ENCODE peak calls at places on chromosomes 1 and 21, in eight cellular contexts. N is adrenal gland, A is upper lobe of right lung, L is endothelial cell of umbilical vein, G is fibroblast of lung, Q is brain microvascular endothelial cell, U is stomach, S is left ventricle myocardium inferior. T is an unnamed sample. For H3K27me3 and H3K36me3, the result is how much of the 10 kb centered on the place peaks cover.

GRCh38 chr21:22288885-22289509 is 1290.8 kb downstream of the NCAM2 start:
- DNase-seq in N (no peak), A (no peak), L (no peak), G (no peak), Q (no peak), U (no peak), S (no peak), T (no peak)

GRCh38 chr1:2528016-2528415 is 1.6 kb upstream of the PANK4 start:
- DNase-seq in N (no peak), A (no peak), L (no peak), G (no peak), Q (no peak), U (peak), S (peak), T (no peak)

GRCh38 chr1:25544819-25545218 is 1.4 kb downstream of the LDLRAP1 start:
- DNase-seq in N (peak), A (peak), L (no peak), G (no peak), Q (no peak), U (peak), S (no peak), T (no peak)

GRCh38 chr21:35850029-35850428 is 210.3 kb downstream of the SETD4 start:
- DNase-seq in N (no peak), A (no peak), L (peak), G (peak), Q (peak), U (no peak), S (no peak), T (no peak)

GRCh38 chr1:202237052-202237451 is 43.5 kb downstream of the LGR6 start:
- DNase-seq in N (no peak), A (peak), L (peak), G (no peak), Q (peak), U (no peak), S (no peak), T (peak)

GRCh38 chr1:11431946-11432507 is 46.9 kb upstream of the DISP3 start:
- DNase-seq in N (no peak), A (no peak), L (no peak), G (no peak), Q (no peak), U (no peak), S (no peak), T (no peak)

GRCh38 chr1:19435181-19435580 is 50.2 kb downstream of the CAPZB start:
- DNase-seq in N (no peak), A (no peak), L (peak), G (peak), Q (no peak), U (no peak), S (no peak), T (no peak)

GRCh38 chr1:238485062-238485905 is 594.6 kb upstream of the ZP4 start:
- DNase-seq in N (no peak), A (no peak), L (no peak), G (peak), Q (peak), U (no peak), S (no peak), T (no peak)

GRCh38 chr1:9705337-9706098 is 54.0 kb downstream of the PIK3CD start:
- DNase-seq in N (no peak), A (no peak), L (no peak), G (peak), Q (no peak), U (no peak), S (no peak), T (no peak)

GRCh38 chr1:208177656-208178055 is 66.5 kb downstream of the PLXNA2 start:
- DNase-seq in N (no peak), A (no peak), L (no peak), G (peak), Q (no peak), U (peak), S (no peak), T (no peak)

GRCh38 chr1:9561429-9561828 is 22.2 kb downstream of the SLC25A33 start:
- DNase-seq in N (peak), A (no peak), L (peak), G (peak), Q (peak), U (no peak), S (no peak), T (peak)

GRCh38 chr21:45157932-45158331 is 83.6 kb downstream of the ADARB1 start:
- DNase-seq in N (no peak), A (peak), L (no peak), G (no peak), Q (no peak), U (no peak), S (no peak), T (no peak)

GRCh38 chr1:164635074-164635783 is 76.2 kb downstream of the PBX1 start:
- DNase-seq in N (no peak), A (no peak), L (no peak), G (no peak), Q (no peak), U (no peak), S (no peak), T (no peak)

GRCh38 chr1:15341634-15342375 is 67.9 kb upstream of the EFHD2 start:
- DNase-seq in N (no peak), A (no peak), L (peak), G (peak), Q (peak), U (no peak), S (no peak), T (no peak)

GRCh38 chr1:226751214-226751613 is 12.1 kb upstream of the ITPKB start:
- DNase-seq in N (no peak), A (no peak), L (no peak), G (no peak), Q (no peak), U (no peak), S (no peak), T (no peak)

GRCh38 chr1:13935336-13935735 is 235.3 kb downstream of the PRDM2 start:
- DNase-seq in N (no peak), A (no peak), L (no peak), G (no peak), Q (no peak), U (no peak), S (no peak), T (no peak)

GRCh38 chr1:117365350-117366280 is 1.6 kb upstream of the MAN1A2 start:
- DNase-seq in N (no peak), A (no peak), L (no peak), G (peak), Q (no peak), U (no peak), S (no peak), T (no peak)

GRCh38 chr1:86156571-86157455 is at the start of gene COL24A1:
- DNase-seq in N (peak), A (peak), L (peak), G (peak), Q (peak), U (no peak), S (peak), T (peak)

GRCh38 chr21:24903954-24904635 is 703.2 kb downstream of the MRPL39 start:
- DNase-seq in N (no peak), A (no peak), L (no peak), G (peak), Q (no peak), U (no peak), S (no peak), T (no peak)

GRCh38 chr1:180948846-180949615 is 36.3 kb downstream of the KIAA1614 start:
- DNase-seq in N (no peak), A (no peak), L (no peak), G (no peak), Q (no peak), U (no peak), S (no peak), T (no peak)

GRCh38 chr21:36867506-36867905 is 99.0 kb downstream of the HLCS start:
- DNase-seq in N (no peak), A (no peak), L (no peak), G (no peak), Q (no peak), U (no peak), S (no peak), T (no peak)

DNA sequence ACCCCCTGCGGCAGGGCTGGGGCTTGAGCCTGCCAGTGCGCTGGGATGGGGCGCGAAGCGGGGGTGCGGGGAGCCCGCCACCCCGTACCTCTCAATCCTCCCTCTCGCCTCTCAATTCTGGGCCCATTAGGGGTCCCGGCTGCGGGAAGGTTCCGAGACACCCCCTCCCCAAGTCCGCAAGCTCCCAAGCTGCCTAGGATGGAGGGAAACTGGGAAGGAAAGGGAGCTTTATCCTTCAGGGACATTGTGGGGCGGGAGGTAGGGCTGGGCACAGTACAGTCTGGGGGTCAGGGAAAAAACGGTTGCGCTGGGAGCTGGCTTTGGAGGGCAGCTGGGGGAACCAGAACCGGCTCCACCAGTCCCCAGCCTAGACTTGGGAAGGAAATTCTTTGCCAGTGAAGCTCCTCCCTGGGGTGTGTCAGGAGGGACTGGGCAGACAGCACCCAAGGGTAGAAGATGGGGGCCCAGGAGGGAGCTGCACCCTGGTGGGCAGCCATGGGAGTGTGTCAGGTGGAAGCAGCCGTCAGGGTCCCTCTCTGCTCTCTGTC is 904 bp downstream of the GJB3 start:
- DNase-seq in N (no peak), A (peak), L (no peak), G (no peak), Q (no peak), U (peak), S (no peak), T (no peak)
- TF ChIP-seq CTCF in N (no peak), A (no peak), L (no peak), G (no peak), Q (no peak), U (no peak), S (no peak), T (peak)

GRCh38 chr1:43981636-43982035 is 2.6 kb downstream of the B4GALT2 start:
- DNase-seq in N (no peak), A (no peak), L (no peak), G (no peak), Q (no peak), U (no peak), S (no peak), T (no peak)

GRCh38 chr1:43982241-43982640 is 3.2 kb downstream of the B4GALT2 start:
- DNase-seq in N (no peak), A (peak), L (no peak), G (no peak), Q (no peak), U (no peak), S (no peak), T (no peak)

GRCh38 chr1:43982798-43983197 is 3.8 kb downstream of the B4GALT2 start:
- DNase-seq in N (no peak), A (peak), L (no peak), G (no peak), Q (no peak), U (no peak), S (no peak), T (no peak)

GRCh38 chr1:43984855-43985254 is 5.8 kb downstream of the B4GALT2 start:
- DNase-seq in N (no peak), A (peak), L (no peak), G (no peak), Q (no peak), U (no peak), S (no peak), T (no peak)

GRCh38 chr1:43983253-43983904 is 4.4 kb downstream of the B4GALT2 start:
- DNase-seq in N (no peak), A (no peak), L (no peak), G (no peak), Q (no peak), U (no peak), S (no peak), T (no peak)
- H3K27me3 ChIP-seq in N (under half), A (under half), L (under half), G (under half), Q (under half), U (under half), S (under half), T (under half)

GRCh38 chr1:156546267-156546666 is 26.1 kb downstream of the IQGAP3 start:
- DNase-seq in N (no peak), A (no peak), L (no peak), G (no peak), Q (no peak), U (no peak), S (no peak), T (no peak)

GRCh38 chr1:156544592-156545102 is 27.7 kb downstream of the IQGAP3 start:
- DNase-seq in N (no peak), A (peak), L (no peak), G (no peak), Q (no peak), U (no peak), S (no peak), T (no peak)

GRCh38 chr1:156540955-156541354 is 31.4 kb downstream of the IQGAP3 start:
- DNase-seq in N (peak), A (peak), L (no peak), G (no peak), Q (no peak), U (no peak), S (no peak), T (no peak)

GRCh38 chr1:156539824-156540223 is 32.5 kb downstream of the IQGAP3 start:
- DNase-seq in N (no peak), A (no peak), L (no peak), G (no peak), Q (no peak), U (no peak), S (no peak), T (no peak)

DNA sequence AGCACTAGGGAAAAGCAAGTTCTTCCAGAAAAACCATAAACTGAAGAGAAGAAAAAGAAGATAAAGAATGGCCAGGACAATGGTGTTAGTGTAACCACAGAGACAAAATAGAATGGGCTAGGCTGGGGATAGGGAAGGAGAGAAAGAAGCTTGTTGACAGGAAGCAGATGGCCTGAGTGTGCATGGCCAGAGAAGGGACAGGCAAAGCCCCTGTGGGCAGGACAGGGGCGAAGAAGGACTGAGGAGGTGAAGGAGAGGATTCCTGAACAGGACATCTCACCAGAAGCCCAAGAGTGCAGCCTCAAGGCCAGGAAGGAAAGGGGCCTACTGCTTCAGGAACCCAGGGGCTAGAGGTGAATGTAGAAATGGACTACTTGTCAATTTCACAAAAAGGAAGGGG is 29.3 kb downstream of the IQGAP3 start:
- DNase-seq in N (no peak), A (peak), L (peak), G (no peak), Q (no peak), U (no peak), S (no peak), T (no peak)
- H3K36me3 ChIP-seq in N (under half), A (under half), L (under half), G (under half), Q (under half), U (under half), S (under half), T (half or more)

GRCh38 chr1:231590453-231591198 is 36.0 kb upstream of the DISC1 start:
- DNase-seq in N (peak), A (no peak), L (peak), G (peak), Q (peak), U (peak), S (peak), T (peak)
- TF ChIP-seq CTCF in N (peak), A (peak), L (peak), G (peak), Q (peak), U (peak), S (peak), T (peak)

DNA sequence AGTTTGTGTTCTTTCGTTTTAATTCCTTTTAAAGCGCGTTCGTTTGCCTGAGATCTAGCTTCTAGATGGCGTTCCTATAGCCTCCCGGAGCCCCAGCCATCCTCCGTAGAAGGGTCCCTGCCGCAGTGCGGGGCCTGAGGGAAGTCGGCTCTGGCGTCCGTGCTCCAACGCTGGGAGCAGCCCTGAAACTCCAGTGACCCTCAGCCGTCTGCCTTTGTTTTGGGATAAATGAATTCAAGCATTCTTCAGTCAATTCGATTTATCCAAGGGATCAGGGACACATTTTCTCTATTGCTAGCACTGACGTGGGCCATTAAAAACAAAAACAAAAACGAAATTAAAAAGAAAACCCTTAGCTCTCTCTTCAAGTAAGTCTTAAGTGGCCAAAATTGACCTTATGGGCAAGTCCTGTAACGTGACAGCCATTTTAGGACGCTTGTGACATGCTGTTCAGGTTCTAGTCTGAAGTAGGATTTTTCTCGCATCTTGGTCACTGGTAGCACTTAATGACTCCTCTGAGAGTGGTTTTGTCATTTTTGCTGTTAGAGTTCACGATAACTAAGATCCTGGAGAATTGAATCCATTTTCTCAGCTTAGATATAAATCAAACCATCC is 757 bp upstream of the HSPA13 start:
- DNase-seq in N (peak), A (no peak), L (no peak), G (peak), Q (peak), U (no peak), S (no peak), T (no peak)
- H3K27me3 ChIP-seq in N (under half), A (under half), L (under half), G (under half), Q (under half), U (under half), S (under half), T (under half)